ENCODE peak calls at places on chromosomes 1 and 21, in four cellular contexts. E is HL-60, V is AG09309, J is tibial nerve. R is an unnamed sample.

GRCh38 chr1:115954684-115955083 is 21.6 kb upstream of the SLC22A15 start:
- DNase-seq in E (no peak), V (no peak), J (no peak), R (no peak)

GRCh38 chr1:178774263-178774662 is 49.2 kb downstream of the RALGPS2 start:
- DNase-seq in E (no peak), V (no peak), J (no peak), R (no peak)

GRCh38 chr21:33042812-33043211 is 17.1 kb downstream of the OLIG2 start:
- DNase-seq in E (no peak), V (peak), J (no peak), R (no peak)

GRCh38 chr21:36729301-36729970 is 30.5 kb downstream of the SIM2 start:
- DNase-seq in E (no peak), V (no peak), J (no peak), R (no peak)

GRCh38 chr1:2258996-2259395 is 30.9 kb downstream of the SKI start:
- DNase-seq in E (no peak), V (no peak), J (no peak), R (peak)

GRCh38 chr1:48532976-48533375 is 61.0 kb upstream of the SPATA6 start:
- DNase-seq in E (no peak), V (no peak), J (no peak), R (no peak)

GRCh38 chr1:115829023-115829674 is 11.8 kb downstream of the NHLH2 start:
- DNase-seq in E (peak), V (peak), J (no peak), R (peak)

GRCh38 chr1:2470290-2471158 is 5.6 kb upstream of the PLCH2 start:
- DNase-seq in E (no peak), V (no peak), J (no peak), R (no peak)

GRCh38 chr21:29175408-29176147 is 45.1 kb downstream of the MAP3K7CL start:
- DNase-seq in E (no peak), V (no peak), J (no peak), R (no peak)

GRCh38 chr1:225772848-225773247 is 4.8 kb upstream of the SRP9 start:
- DNase-seq in E (no peak), V (no peak), J (no peak), R (no peak)

GRCh38 chr21:46325073-46325912 is 1.3 kb downstream of the PCNT start:
- DNase-seq in E (peak), V (no peak), J (no peak), R (peak)

GRCh38 chr1:201020647-201021332 is 2.7 kb downstream of the KIF21B start:
- DNase-seq in E (peak), V (no peak), J (no peak), R (no peak)
- H3K4me3 ChIP-seq in E (peak), V (no peak), J (no peak), R (no peak)

GRCh38 chr1:24186711-24186992 is 437 bp downstream of the IFNLR1 start:
- DNase-seq in E (no peak), V (no peak), J (no peak), R (no peak)
- H3K4me3 ChIP-seq in E (no peak), V (no peak), J (peak), R (peak)

GRCh38 chr1:107286125-107286524 is 145.3 kb downstream of the NTNG1 start:
- DNase-seq in E (no peak), V (no peak), J (no peak), R (no peak)
- H3K4me3 ChIP-seq in E (no peak), V (no peak), J (no peak), R (no peak)

GRCh38 chr1:175599212-175599681 is 144.1 kb downstream of the TNR start:
- DNase-seq in E (no peak), V (no peak), J (no peak), R (no peak)

GRCh38 chr1:175602186-175602585 is 141.2 kb downstream of the TNR start:
- DNase-seq in E (no peak), V (no peak), J (no peak), R (no peak)

GRCh38 chr1:175597206-175597605 is 146.2 kb downstream of the TNR start:
- DNase-seq in E (no peak), V (no peak), J (no peak), R (no peak)

GRCh38 chr1:175597969-175598765 is 145.2 kb downstream of the TNR start:
- DNase-seq in E (no peak), V (no peak), J (no peak), R (no peak)

GRCh38 chr1:175600721-175601440 is 142.5 kb downstream of the TNR start:
- DNase-seq in E (peak), V (no peak), J (no peak), R (no peak)
- H3K4me3 ChIP-seq in E (no peak), V (no peak), J (no peak), R (no peak)

DNA sequence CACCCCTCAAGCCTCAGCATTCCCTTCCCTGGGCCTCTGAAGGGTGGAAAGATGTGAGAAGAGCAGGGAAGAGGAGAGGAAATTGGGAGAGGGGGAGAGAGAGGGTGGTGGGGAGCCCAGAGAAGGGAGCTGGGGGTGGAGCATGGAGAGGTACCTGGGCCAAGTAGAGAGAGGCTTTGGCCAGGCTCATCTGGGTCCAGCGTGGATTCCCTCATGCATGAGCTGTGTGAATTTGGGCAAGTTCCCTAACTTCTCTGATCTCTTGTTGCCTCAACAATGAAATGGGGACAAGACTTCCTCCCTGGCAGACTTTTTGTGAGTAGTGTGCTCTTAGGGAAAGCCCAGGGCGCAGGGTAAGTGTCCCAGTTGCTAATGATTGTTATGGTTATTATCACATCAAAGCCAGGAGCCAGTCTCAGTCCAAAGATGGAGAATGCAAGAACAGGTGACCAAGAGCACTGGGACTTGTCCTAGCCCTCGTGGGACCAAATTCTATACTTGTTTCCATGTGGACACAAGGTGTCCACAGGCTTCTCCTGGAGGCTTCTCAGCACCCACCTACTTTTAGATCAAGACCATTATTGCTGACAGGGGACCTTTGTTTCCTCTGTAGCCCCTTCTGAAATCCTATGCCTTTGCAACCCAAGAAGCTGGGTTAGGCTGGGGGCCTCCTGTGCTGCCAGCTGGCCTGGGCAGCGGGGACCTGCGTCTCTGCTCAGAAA is 13.9 kb downstream of the IL6R start:
- DNase-seq in E (no peak), V (no peak), J (no peak), R (peak)
- H3K4me3 ChIP-seq in E (no peak), V (no peak), J (no peak), R (peak)